ENCODE peak calls at places on chromosomes 13 and 19, in four cellular contexts. H is cardiac muscle cell; X is CD8-positive, alpha-beta T cell; V is cardiac fibroblast. T is an unnamed sample.

GRCh38 chr13:109422163-109422562 is 364.2 kb downstream of the IRS2 start:
- DNase-seq in H (no peak), X (no peak), V (no peak), T (no peak)

GRCh38 chr19:6802336-6803035 is 30.0 kb downstream of the VAV1 start:
- DNase-seq in H (no peak), X (peak; percentile 79), V (peak; percentile 10), T (peak; percentile 70)

GRCh38 chr19:43636121-43636683 is 3.4 kb downstream of the CADM4 start:
- DNase-seq in H (no peak), X (no peak), V (no peak), T (no peak)

GRCh38 chr13:113900646-113901045 is 36.8 kb upstream of the GAS6 start:
- DNase-seq in H (no peak), X (no peak), V (no peak), T (no peak)

GRCh38 chr19:36916991-36917390 is 859 bp downstream of the ZNF568 start:
- DNase-seq in H (peak; percentile 6), X (no peak), V (peak; percentile 55), T (no peak)

GRCh38 chr13:113049981-113050380 is 55.6 kb upstream of the F7 start:
- DNase-seq in H (no peak), X (no peak), V (no peak), T (no peak)

GRCh38 chr13:20826810-20827560 is 53.2 kb upstream of the EEF1AKMT1 start:
- DNase-seq in H (no peak), X (no peak), V (peak; percentile 53), T (no peak)

GRCh38 chr13:77519808-77520207 is 15.7 kb upstream of the SCEL start:
- DNase-seq in H (no peak), X (no peak), V (peak; percentile 12), T (no peak)

GRCh38 chr19:49832556-49832955 is 14.5 kb downstream of the MED25 start:
- DNase-seq in H (no peak), X (no peak), V (no peak), T (no peak)

GRCh38 chr19:2428027-2428690 is 773 bp upstream of the TIMM13 start:
- DNase-seq in H (no peak), X (no peak), V (peak; percentile 40), T (no peak)

GRCh38 chr13:71524245-71525002 is 342.6 kb downstream of the DACH1 start:
- DNase-seq in H (no peak), X (no peak), V (peak; percentile 6), T (no peak)

GRCh38 chr13:66341038-66341437 is 889.1 kb downstream of the PCDH9 start:
- DNase-seq in H (no peak), X (no peak), V (no peak), T (no peak)

GRCh38 chr19:14550201-14550754 is 20.9 kb downstream of the TECR start:
- DNase-seq in H (no peak), X (no peak), V (no peak), T (peak; percentile 53)

GRCh38 chr13:50783066-50783465 is 60.4 kb downstream of the DLEU7 start:
- DNase-seq in H (no peak), X (no peak), V (no peak), T (no peak)

GRCh38 chr19:24051516-24051915 is 35.5 kb upstream of the ZNF254 start:
- DNase-seq in H (no peak), X (no peak), V (no peak), T (no peak)

GRCh38 chr19:35206855-35207254 is 21.7 kb downstream of the FAM187B start:
- DNase-seq in H (no peak), X (no peak), V (no peak), T (no peak)

GRCh38 chr19:16330368-16330801 is 5.8 kb downstream of the KLF2 start:
- DNase-seq in H (no peak), X (peak; percentile 95), V (peak; percentile 92), T (peak; percentile 71)

GRCh38 chr19:31255863-31256600 is 93.2 kb downstream of the TSHZ3 start:
- DNase-seq in H (no peak), X (no peak), V (no peak), T (no peak)

GRCh38 chr13:68110178-68110768 is 880.1 kb upstream of the PCDH9 start:
- DNase-seq in H (no peak), X (no peak), V (no peak), T (no peak)

GRCh38 chr19:27735314-27735713 is 1477.6 kb downstream of the UQCRFS1 start:
- DNase-seq in H (no peak), X (no peak), V (no peak), T (no peak)

GRCh38 chr13:98222816-98223215 is 45.7 kb upstream of the RNF113B start:
- DNase-seq in H (no peak), X (no peak), V (no peak), T (no peak)

GRCh38 chr19:14768001-14768400 is 10.4 kb downstream of the ADGRE2 start:
- DNase-seq in H (no peak), X (no peak), V (no peak), T (no peak)

GRCh38 chr13:58376775-58377174 is 745.2 kb downstream of the PCDH17 start:
- DNase-seq in H (no peak), X (no peak), V (no peak), T (peak; percentile 11)

GRCh38 chr13:34038326-34039068 is 220.5 kb downstream of the RFC3 start:
- DNase-seq in H (no peak), X (no peak), V (no peak), T (no peak)

GRCh38 chr19:51259348-51260245 is 8.7 kb downstream of the SIGLECL1 start:
- DNase-seq in H (peak; percentile 27), X (peak; percentile 23), V (peak; percentile 54), T (peak; percentile 54)

GRCh38 chr19:49413348-49413747 is 9.9 kb downstream of the PTH2 start:
- DNase-seq in H (no peak), X (no peak), V (no peak), T (no peak)

GRCh38 chr13:36096411-36097184 is 34.6 kb downstream of the DCLK1 start:
- DNase-seq in H (no peak), X (no peak), V (peak; percentile 68), T (no peak)

GRCh38 chr13:20760872-20761271 is 12.9 kb downstream of the EEF1AKMT1 start:
- DNase-seq in H (no peak), X (no peak), V (no peak), T (no peak)

GRCh38 chr19:33203529-33203928 is 9.4 kb downstream of the LRP3 start:
- DNase-seq in H (no peak), X (no peak), V (no peak), T (no peak)

GRCh38 chr13:28147489-28147888 is 9.1 kb downstream of the PAN3 start:
- DNase-seq in H (no peak), X (no peak), V (peak; percentile 14), T (no peak)

GRCh38 chr13:35475960-35476943 is at the start of gene MAB21L1:
- DNase-seq in H (peak; percentile 35), X (no peak), V (peak; percentile 21), T (no peak)

GRCh38 chr13:109160887-109161669 is 531.7 kb downstream of the MYO16 start:
- DNase-seq in H (no peak), X (no peak), V (peak; percentile 10), T (peak; percentile 43)

GRCh38 chr13:108322206-108322824 is 52.8 kb downstream of the TNFSF13B start:
- DNase-seq in H (peak; percentile 66), X (no peak), V (peak; percentile 67), T (peak; percentile 50)

GRCh38 chr19:16066611-16067104 is 9.6 kb upstream of the TPM4 start:
- DNase-seq in H (no peak), X (peak; percentile 42), V (peak; percentile 85), T (peak; percentile 72)

GRCh38 chr13:97382276-97382675 is 51.7 kb upstream of the RAP2A start:
- DNase-seq in H (no peak), X (no peak), V (no peak), T (no peak)

GRCh38 chr19:46610851-46611770 is 10.0 kb downstream of the CALM3 start:
- DNase-seq in H (no peak), X (no peak), V (no peak), T (peak; percentile 32)

GRCh38 chr13:95714142-95714832 is 37.3 kb downstream of the DNAJC3 start:
- DNase-seq in H (no peak), X (no peak), V (peak; percentile 94), T (no peak)

GRCh38 chr19:36160821-36161596 is 8.8 kb upstream of the COX7A1 start:
- DNase-seq in H (no peak), X (no peak), V (no peak), T (no peak)

GRCh38 chr19:6020166-6020967 is 42.4 kb upstream of the RANBP3 start:
- DNase-seq in H (no peak), X (no peak), V (no peak), T (no peak)

GRCh38 chr19:5131031-5131865 is 162.3 kb downstream of the KDM4B start:
- DNase-seq in H (no peak), X (peak; percentile 74), V (no peak), T (peak; percentile 90)

GRCh38 chr13:45882626-45883025 is 31.1 kb upstream of the SIAH3 start:
- DNase-seq in H (no peak), X (no peak), V (no peak), T (no peak)

GRCh38 chr13:45878966-45879365 is 27.4 kb upstream of the SIAH3 start:
- DNase-seq in H (no peak), X (no peak), V (no peak), T (no peak)

GRCh38 chr13:45880242-45880641 is 28.7 kb upstream of the SIAH3 start:
- DNase-seq in H (no peak), X (no peak), V (no peak), T (no peak)

GRCh38 chr13:45876781-45877180 is 25.2 kb upstream of the SIAH3 start:
- DNase-seq in H (no peak), X (no peak), V (no peak), T (no peak)

GRCh38 chr13:45879666-45880065 is 28.1 kb upstream of the SIAH3 start:
- DNase-seq in H (peak; percentile 42), X (no peak), V (peak; percentile 8), T (no peak)
- TF ChIP-seq CTCF in H (no peak), X (no peak), V (peak; percentile 15), T (no peak)

GRCh38 chr13:81539643-81540150 is 1198.8 kb upstream of the SPRY2 start:
- DNase-seq in H (no peak), X (no peak), V (no peak), T (no peak)

GRCh38 chr13:81540777-81541176 is 1199.9 kb upstream of the SPRY2 start:
- DNase-seq in H (peak; percentile 3), X (no peak), V (peak; percentile 6), T (no peak)
- TF ChIP-seq CTCF in H (no peak), X (no peak), V (peak; percentile 10), T (no peak)

GRCh38 chr13:31538067-31539042 is 201.0 kb upstream of the RXFP2 start:
- DNase-seq in H (peak; percentile 37), X (no peak), V (peak; percentile 71), T (no peak)
- TF ChIP-seq CTCF in H (peak; percentile 71), X (no peak), V (peak; percentile 78), T (no peak)

GRCh38 chr19:38209671-38210457 is 14.2 kb downstream of the DPF1 start:
- DNase-seq in H (peak; percentile 28), X (no peak), V (peak; percentile 38), T (no peak)

GRCh38 chr19:38211779-38212178 is 12.2 kb downstream of the DPF1 start:
- DNase-seq in H (no peak), X (no peak), V (no peak), T (no peak)

GRCh38 chr19:38209152-38209551 is 14.9 kb downstream of the DPF1 start:
- DNase-seq in H (no peak), X (no peak), V (no peak), T (no peak)

GRCh38 chr19:38210458-38210987 is 13.5 kb downstream of the DPF1 start:
- DNase-seq in H (peak; percentile 67), X (no peak), V (no peak), T (no peak)

GRCh38 chr19:38211206-38211605 is 12.8 kb downstream of the DPF1 start:
- DNase-seq in H (no peak), X (no peak), V (no peak), T (no peak)
- TF ChIP-seq CTCF in H (no peak), X (peak; percentile 31), V (no peak), T (no peak)